ENCODE peak calls at places on chromosomes 13 and 19, in five cellular contexts. S, P, G, Z and B are unnamed samples.

GRCh38 chr19:44025217-44025936 is at the start of gene ZNF222:
- DNase-seq in S (peak; percentile 75), P (peak; percentile 73), G (peak; percentile 68), Z (peak; percentile 92), B (peak; percentile 70)

GRCh38 chr13:71771144-71771543 is 95.9 kb downstream of the DACH1 start:
- DNase-seq in S (no peak), P (no peak), G (no peak), Z (no peak), B (no peak)

GRCh38 chr19:58386166-58386575 is 898 bp upstream of the RPS5 start:
- DNase-seq in S (no peak), P (no peak), G (no peak), Z (no peak), B (no peak)

GRCh38 chr13:37715606-37716015 is 117.0 kb upstream of the POSTN start:
- DNase-seq in S (no peak), P (no peak), G (no peak), Z (peak; percentile 95), B (peak; percentile 11)

GRCh38 chr13:70960841-70961443 is 852.7 kb upstream of the KLHL1 start:
- DNase-seq in S (peak; percentile 23), P (no peak), G (peak; percentile 3), Z (peak; percentile 13), B (no peak)

GRCh38 chr19:39146091-39146490 is 20.5 kb downstream of the PAK4 start:
- DNase-seq in S (no peak), P (no peak), G (no peak), Z (no peak), B (no peak)

GRCh38 chr13:91398413-91399188 is at the start of gene GPC5:
- DNase-seq in S (peak; percentile 95), P (peak; percentile 10), G (no peak), Z (peak; percentile 43), B (peak; percentile 44)

GRCh38 chr13:110396913-110397379 is 89.9 kb downstream of the COL4A2 start:
- DNase-seq in S (no peak), P (no peak), G (no peak), Z (peak; percentile 100), B (no peak)

GRCh38 chr19:30679789-30680188 is 307.6 kb downstream of the ZNF536 start:
- DNase-seq in S (no peak), P (no peak), G (no peak), Z (no peak), B (no peak)

GRCh38 chr13:27355894-27356293 is 68.5 kb upstream of the GTF3A start:
- DNase-seq in S (no peak), P (no peak), G (no peak), Z (no peak), B (no peak)

GRCh38 chr13:80214521-80214941 is 126.4 kb downstream of the SPRY2 start:
- DNase-seq in S (peak; percentile 52), P (no peak), G (no peak), Z (peak; percentile 59), B (peak; percentile 17)

GRCh38 chr19:48121066-48121465 is 10.4 kb upstream of the PLA2G4C start:
- DNase-seq in S (no peak), P (no peak), G (no peak), Z (no peak), B (no peak)

GRCh38 chr19:16106121-16106520 is 5.6 kb upstream of the RAB8A start:
- DNase-seq in S (no peak), P (no peak), G (no peak), Z (peak; percentile 53), B (no peak)

GRCh38 chr13:30659980-30660379 is 42.3 kb downstream of the USPL1 start:
- DNase-seq in S (no peak), P (no peak), G (no peak), Z (no peak), B (no peak)

GRCh38 chr13:64912141-64912540 is 2318.0 kb downstream of the PCDH9 start:
- DNase-seq in S (no peak), P (no peak), G (no peak), Z (peak; percentile 83), B (peak; percentile 48)

GRCh38 chr19:840519-841206 is at the start of gene PRTN3:
- DNase-seq in S (no peak), P (no peak), G (no peak), Z (no peak), B (no peak)

GRCh38 chr19:49125025-49125731 is 5.8 kb downstream of the PPFIA3 start:
- DNase-seq in S (no peak), P (no peak), G (no peak), Z (no peak), B (no peak)

GRCh38 chr19:14113762-14114414 is 3.7 kb downstream of the PRKACA start:
- DNase-seq in S (no peak), P (peak; percentile 87), G (no peak), Z (no peak), B (no peak)

GRCh38 chr19:49119411-49120324 is at the start of gene PPFIA3:
- DNase-seq in S (peak; percentile 72), P (no peak), G (no peak), Z (peak; percentile 54), B (no peak)

GRCh38 chr19:42113641-42114348 is 18.5 kb downstream of the POU2F2 start:
- DNase-seq in S (no peak), P (peak; percentile 64), G (peak; percentile 40), Z (peak; percentile 99), B (peak; percentile 97)

GRCh38 chr19:40523322-40524047 is 53.2 kb upstream of the SHKBP1 start:
- DNase-seq in S (peak; percentile 83), P (peak; percentile 72), G (no peak), Z (peak; percentile 44), B (peak; percentile 93)

GRCh38 chr19:5397804-5398692 is 57.2 kb upstream of the ZNRF4 start:
- DNase-seq in S (peak; percentile 81), P (no peak), G (no peak), Z (no peak), B (peak; percentile 60)

GRCh38 chr13:37173214-37173613 is 67.8 kb upstream of the CSNK1A1L start:
- DNase-seq in S (no peak), P (no peak), G (no peak), Z (peak; percentile 89), B (no peak)

GRCh38 chr13:89514534-89515312 is 1832.8 kb upstream of the MIR17HG start:
- DNase-seq in S (no peak), P (no peak), G (no peak), Z (peak; percentile 8), B (peak; percentile 13)

GRCh38 chr13:110268061-110268460 is 38.9 kb downstream of the COL4A1 start:
- DNase-seq in S (no peak), P (no peak), G (no peak), Z (no peak), B (no peak)

GRCh38 chr19:46350758-46351159 is 3.9 kb downstream of the PPP5C start:
- DNase-seq in S (no peak), P (no peak), G (peak; percentile 51), Z (no peak), B (no peak)

GRCh38 chr19:9323557-9323918 is 441 bp upstream of the ZNF559 start:
- DNase-seq in S (peak; percentile 66), P (peak; percentile 6), G (peak; percentile 32), Z (peak; percentile 75), B (peak; percentile 79)

GRCh38 chr19:40539070-40539469 is 37.6 kb upstream of the SHKBP1 start:
- DNase-seq in S (no peak), P (no peak), G (no peak), Z (no peak), B (no peak)

GRCh38 chr19:16371540-16371986 is 46.9 kb downstream of the KLF2 start:
- DNase-seq in S (no peak), P (no peak), G (peak; percentile 79), Z (no peak), B (no peak)

GRCh38 chr13:106488075-106488474 is 47.4 kb downstream of the EFNB2 start:
- DNase-seq in S (no peak), P (no peak), G (no peak), Z (no peak), B (no peak)

GRCh38 chr19:2270157-2270571 is 11.8 kb downstream of the PEAK3 start:
- DNase-seq in S (no peak), P (no peak), G (no peak), Z (no peak), B (no peak)
- TF ChIP-seq RAD21 in S (no peak), P (no peak), G (no peak), Z (no peak), B (no peak)

DNA sequence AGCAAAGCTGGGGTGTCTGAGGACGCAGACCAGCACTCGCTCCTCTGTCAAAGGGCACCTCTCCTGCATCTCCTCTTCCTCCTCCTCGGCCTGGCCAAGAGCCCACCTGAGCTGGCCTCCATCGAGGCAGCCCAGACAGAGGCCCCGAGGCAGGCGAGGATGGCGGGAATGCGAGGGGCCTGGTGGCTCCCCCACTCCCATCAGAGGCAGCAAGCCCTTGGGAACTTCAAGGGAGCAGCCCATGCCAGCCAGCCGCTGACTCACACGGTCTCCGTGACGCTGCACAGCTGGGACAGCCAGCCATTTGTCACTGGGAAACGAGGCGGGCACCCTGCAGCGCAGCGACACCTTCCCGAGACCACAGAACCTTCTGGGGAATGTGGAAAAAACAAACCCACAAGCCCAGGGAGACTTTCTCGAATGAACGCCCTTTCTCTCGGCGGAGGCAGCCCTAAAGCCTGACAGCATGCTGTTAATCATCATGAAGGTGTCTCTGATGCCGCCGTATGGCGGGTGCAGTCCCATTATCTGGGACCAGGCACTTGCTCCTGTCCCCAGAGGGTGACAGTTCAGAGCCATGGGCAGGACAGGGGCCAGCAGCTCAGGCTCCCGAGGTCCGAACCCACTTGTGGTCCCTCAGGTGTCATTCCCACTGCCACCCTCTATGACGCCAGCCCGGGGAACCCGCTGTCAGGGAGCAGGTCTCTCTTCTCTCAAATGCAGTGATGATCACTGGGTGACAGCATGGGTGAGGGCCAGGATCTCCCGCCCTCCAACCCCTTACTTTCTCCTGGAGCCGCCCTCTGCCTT is 53.0 kb downstream of the PEPD start:
- DNase-seq in S (no peak), P (no peak), G (no peak), Z (peak; percentile 56), B (no peak)
- TF ChIP-seq RAD21 in S (no peak), P (no peak), G (no peak), Z (no peak), B (no peak)

GRCh38 chr13:22079961-22080360 is 409.1 kb downstream of the FGF9 start:
- DNase-seq in S (no peak), P (no peak), G (no peak), Z (no peak), B (no peak)
- TF ChIP-seq RAD21 in S (no peak), P (no peak), G (no peak), Z (no peak), B (no peak)

DNA sequence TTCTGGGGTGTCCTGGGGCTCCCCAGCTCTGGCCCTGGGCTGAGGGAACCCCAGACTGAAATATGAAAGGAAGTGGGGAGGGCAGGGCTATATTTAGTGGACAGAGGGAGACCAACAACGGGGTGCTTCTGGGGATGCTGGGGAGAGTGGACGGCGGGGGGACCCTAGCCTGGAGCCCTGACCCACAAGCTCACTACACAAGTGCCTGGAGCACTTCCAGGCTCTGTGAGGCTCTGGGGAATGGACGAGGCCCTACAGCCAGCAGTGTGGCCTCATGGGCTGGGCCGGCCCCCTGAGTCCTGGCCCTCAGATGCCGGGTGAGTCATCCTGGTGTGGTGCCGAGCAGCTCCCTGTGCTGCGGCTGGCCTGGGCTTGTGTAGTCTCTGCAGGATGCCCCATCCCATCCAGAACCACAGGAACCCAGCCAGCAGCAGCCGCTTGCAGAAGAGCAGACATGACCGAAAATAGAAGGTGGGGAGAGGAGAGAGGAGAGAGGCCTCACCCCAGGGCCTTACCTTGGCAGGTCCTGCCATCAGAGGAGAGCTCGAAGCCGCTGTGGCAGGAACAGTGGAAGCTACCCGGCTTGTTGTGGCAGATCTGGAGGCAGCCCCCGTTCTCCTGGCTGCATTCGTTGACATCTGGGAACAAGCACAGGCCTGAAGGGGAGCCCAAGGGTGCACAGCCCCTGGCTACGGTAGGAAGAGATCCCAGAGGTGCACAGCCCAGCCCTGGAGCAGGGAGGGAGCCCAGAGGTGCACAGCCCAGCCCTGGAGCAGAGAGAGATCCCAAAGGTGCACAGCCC is 26.1 kb downstream of the GAS6 start:
- DNase-seq in S (peak; percentile 84), P (peak; percentile 67), G (no peak), Z (peak; percentile 98), B (peak; percentile 86)
- TF ChIP-seq RAD21 in S (no peak), P (no peak), G (no peak), Z (peak; percentile 28), B (no peak)